ENCODE peak calls at places on chromosomes 2 and 18, in ten cellular contexts. One of them, this sample, is unnamed.

GRCh38 chr2:158518083-158518482 is 61.3 kb downstream of the PKP4 start:
- DNase-seq in astrocyte: no peak
- DNase-seq in fibroblast of the aortic adventitia: peak
- DNase-seq in OCI-LY7: no peak
- DNase-seq in fibroblast of mammary gland: peak
- DNase-seq in endodermal cell: no peak
- DNase-seq in CD8-positive, alpha-beta T cell: no peak
- DNase-seq in astrocyte of the cerebellum: no peak
- DNase-seq in left lung: no peak
- DNase-seq in Peyer's patch: no peak
- DNase-seq in this sample: no peak

GRCh38 chr2:121860033-121860810 is 104.8 kb downstream of the TSN start:
- DNase-seq in astrocyte: peak
- DNase-seq in fibroblast of the aortic adventitia: peak
- DNase-seq in OCI-LY7: no peak
- DNase-seq in fibroblast of mammary gland: peak
- DNase-seq in endodermal cell: no peak
- DNase-seq in CD8-positive, alpha-beta T cell: no peak
- DNase-seq in astrocyte of the cerebellum: no peak
- DNase-seq in left lung: no peak
- DNase-seq in Peyer's patch: no peak
- DNase-seq in this sample: no peak

GRCh38 chr2:209138079-209138478 is 285.8 kb upstream of the MAP2 start:
- DNase-seq in astrocyte: no peak
- DNase-seq in fibroblast of the aortic adventitia: no peak
- DNase-seq in OCI-LY7: no peak
- DNase-seq in fibroblast of mammary gland: no peak
- DNase-seq in endodermal cell: peak
- DNase-seq in CD8-positive, alpha-beta T cell: no peak
- DNase-seq in astrocyte of the cerebellum: no peak
- DNase-seq in left lung: no peak
- DNase-seq in Peyer's patch: no peak
- DNase-seq in this sample: no peak

GRCh38 chr2:133951209-133951608 is 302.7 kb upstream of the MGAT5 start:
- DNase-seq in astrocyte: no peak
- DNase-seq in fibroblast of the aortic adventitia: no peak
- DNase-seq in OCI-LY7: no peak
- DNase-seq in fibroblast of mammary gland: no peak
- DNase-seq in endodermal cell: no peak
- DNase-seq in CD8-positive, alpha-beta T cell: no peak
- DNase-seq in astrocyte of the cerebellum: no peak
- DNase-seq in left lung: no peak
- DNase-seq in Peyer's patch: no peak
- DNase-seq in this sample: no peak

GRCh38 chr2:104406273-104406726 is 447.6 kb upstream of the POU3F3 start:
- DNase-seq in astrocyte: peak
- DNase-seq in fibroblast of the aortic adventitia: no peak
- DNase-seq in OCI-LY7: no peak
- DNase-seq in fibroblast of mammary gland: peak
- DNase-seq in endodermal cell: no peak
- DNase-seq in CD8-positive, alpha-beta T cell: no peak
- DNase-seq in astrocyte of the cerebellum: peak
- DNase-seq in left lung: no peak
- DNase-seq in Peyer's patch: no peak
- DNase-seq in this sample: no peak

GRCh38 chr2:234135750-234136221 is 85.3 kb downstream of the SPP2 start:
- DNase-seq in astrocyte: peak
- DNase-seq in fibroblast of the aortic adventitia: peak
- DNase-seq in OCI-LY7: peak
- DNase-seq in fibroblast of mammary gland: peak
- DNase-seq in endodermal cell: peak
- DNase-seq in CD8-positive, alpha-beta T cell: peak
- DNase-seq in astrocyte of the cerebellum: peak
- DNase-seq in left lung: peak
- DNase-seq in Peyer's patch: peak
- DNase-seq in this sample: peak

GRCh38 chr2:239311132-239312040 is 89.4 kb downstream of the HDAC4 start:
- DNase-seq in astrocyte: no peak
- DNase-seq in fibroblast of the aortic adventitia: no peak
- DNase-seq in OCI-LY7: no peak
- DNase-seq in fibroblast of mammary gland: peak
- DNase-seq in endodermal cell: peak
- DNase-seq in CD8-positive, alpha-beta T cell: peak
- DNase-seq in astrocyte of the cerebellum: no peak
- DNase-seq in left lung: no peak
- DNase-seq in Peyer's patch: no peak
- DNase-seq in this sample: no peak

GRCh38 chr18:76697441-76697901 is 124.9 kb upstream of the ZNF236 start:
- DNase-seq in astrocyte: peak
- DNase-seq in fibroblast of the aortic adventitia: peak
- DNase-seq in OCI-LY7: no peak
- DNase-seq in fibroblast of mammary gland: peak
- DNase-seq in endodermal cell: no peak
- DNase-seq in CD8-positive, alpha-beta T cell: no peak
- DNase-seq in astrocyte of the cerebellum: no peak
- DNase-seq in left lung: no peak
- DNase-seq in Peyer's patch: no peak
- DNase-seq in this sample: no peak

GRCh38 chr2:239774933-239775622 is 250.1 kb downstream of the NDUFA10 start:
- DNase-seq in astrocyte: no peak
- DNase-seq in fibroblast of the aortic adventitia: no peak
- DNase-seq in OCI-LY7: no peak
- DNase-seq in fibroblast of mammary gland: no peak
- DNase-seq in endodermal cell: peak
- DNase-seq in CD8-positive, alpha-beta T cell: no peak
- DNase-seq in astrocyte of the cerebellum: no peak
- DNase-seq in left lung: no peak
- DNase-seq in Peyer's patch: no peak
- DNase-seq in this sample: no peak

GRCh38 chr2:47016172-47016913 is 100.7 kb upstream of the MCFD2 start:
- DNase-seq in astrocyte: peak
- DNase-seq in fibroblast of the aortic adventitia: peak
- DNase-seq in OCI-LY7: no peak
- DNase-seq in fibroblast of mammary gland: peak
- DNase-seq in endodermal cell: peak
- DNase-seq in CD8-positive, alpha-beta T cell: no peak
- DNase-seq in astrocyte of the cerebellum: peak
- DNase-seq in left lung: peak
- DNase-seq in Peyer's patch: no peak
- DNase-seq in this sample: no peak

GRCh38 chr2:9843229-9844035 is at the start of gene TAF1B:
- DNase-seq in astrocyte: peak
- DNase-seq in fibroblast of the aortic adventitia: peak
- DNase-seq in OCI-LY7: peak
- DNase-seq in fibroblast of mammary gland: peak
- DNase-seq in endodermal cell: peak
- DNase-seq in CD8-positive, alpha-beta T cell: peak
- DNase-seq in astrocyte of the cerebellum: peak
- DNase-seq in left lung: peak
- DNase-seq in Peyer's patch: peak
- DNase-seq in this sample: peak

GRCh38 chr2:227597993-227598392 is 700 bp upstream of the SCYGR2 start:
- DNase-seq in astrocyte: peak
- DNase-seq in fibroblast of the aortic adventitia: no peak
- DNase-seq in OCI-LY7: no peak
- DNase-seq in fibroblast of mammary gland: no peak
- DNase-seq in endodermal cell: peak
- DNase-seq in CD8-positive, alpha-beta T cell: no peak
- DNase-seq in astrocyte of the cerebellum: no peak
- DNase-seq in left lung: no peak
- DNase-seq in Peyer's patch: no peak
- DNase-seq in this sample: no peak

GRCh38 chr2:96115631-96116423 is 544 bp downstream of the ADRA2B start:
- DNase-seq in astrocyte: no peak
- DNase-seq in fibroblast of the aortic adventitia: no peak
- DNase-seq in OCI-LY7: no peak
- DNase-seq in fibroblast of mammary gland: no peak
- DNase-seq in endodermal cell: no peak
- DNase-seq in CD8-positive, alpha-beta T cell: no peak
- DNase-seq in astrocyte of the cerebellum: no peak
- DNase-seq in left lung: peak
- DNase-seq in Peyer's patch: peak
- DNase-seq in this sample: no peak

GRCh38 chr2:6865346-6866238 is at the start of gene CMPK2:
- DNase-seq in astrocyte: peak
- DNase-seq in fibroblast of the aortic adventitia: peak
- DNase-seq in OCI-LY7: peak
- DNase-seq in fibroblast of mammary gland: peak
- DNase-seq in endodermal cell: peak
- DNase-seq in CD8-positive, alpha-beta T cell: peak
- DNase-seq in astrocyte of the cerebellum: peak
- DNase-seq in left lung: peak
- DNase-seq in Peyer's patch: peak
- DNase-seq in this sample: peak
- TF ChIP-seq CTCF in astrocyte: no peak
- TF ChIP-seq CTCF in fibroblast of the aortic adventitia: no peak
- TF ChIP-seq CTCF in OCI-LY7: peak
- TF ChIP-seq CTCF in fibroblast of mammary gland: no peak
- TF ChIP-seq CTCF in endodermal cell: peak
- TF ChIP-seq CTCF in CD8-positive, alpha-beta T cell: peak
- TF ChIP-seq CTCF in astrocyte of the cerebellum: no peak
- TF ChIP-seq CTCF in left lung: peak
- TF ChIP-seq CTCF in Peyer's patch: peak
- TF ChIP-seq CTCF in this sample: peak

GRCh38 chr2:43751476-43751875 is 22.4 kb upstream of the DYNC2LI1 start:
- DNase-seq in astrocyte: no peak
- DNase-seq in fibroblast of the aortic adventitia: no peak
- DNase-seq in OCI-LY7: no peak
- DNase-seq in fibroblast of mammary gland: no peak
- DNase-seq in endodermal cell: no peak
- DNase-seq in CD8-positive, alpha-beta T cell: no peak
- DNase-seq in astrocyte of the cerebellum: no peak
- DNase-seq in left lung: no peak
- DNase-seq in Peyer's patch: no peak
- DNase-seq in this sample: no peak
- H3K4me3 ChIP-seq in astrocyte: no peak
- H3K4me3 ChIP-seq in fibroblast of the aortic adventitia: no peak
- H3K4me3 ChIP-seq in OCI-LY7: no peak
- H3K4me3 ChIP-seq in fibroblast of mammary gland: no peak
- H3K4me3 ChIP-seq in endodermal cell: no peak
- H3K4me3 ChIP-seq in CD8-positive, alpha-beta T cell: no peak
- H3K4me3 ChIP-seq in astrocyte of the cerebellum: no peak
- H3K4me3 ChIP-seq in left lung: no peak
- H3K4me3 ChIP-seq in Peyer's patch: no peak
- H3K4me3 ChIP-seq in this sample: no peak

DNA sequence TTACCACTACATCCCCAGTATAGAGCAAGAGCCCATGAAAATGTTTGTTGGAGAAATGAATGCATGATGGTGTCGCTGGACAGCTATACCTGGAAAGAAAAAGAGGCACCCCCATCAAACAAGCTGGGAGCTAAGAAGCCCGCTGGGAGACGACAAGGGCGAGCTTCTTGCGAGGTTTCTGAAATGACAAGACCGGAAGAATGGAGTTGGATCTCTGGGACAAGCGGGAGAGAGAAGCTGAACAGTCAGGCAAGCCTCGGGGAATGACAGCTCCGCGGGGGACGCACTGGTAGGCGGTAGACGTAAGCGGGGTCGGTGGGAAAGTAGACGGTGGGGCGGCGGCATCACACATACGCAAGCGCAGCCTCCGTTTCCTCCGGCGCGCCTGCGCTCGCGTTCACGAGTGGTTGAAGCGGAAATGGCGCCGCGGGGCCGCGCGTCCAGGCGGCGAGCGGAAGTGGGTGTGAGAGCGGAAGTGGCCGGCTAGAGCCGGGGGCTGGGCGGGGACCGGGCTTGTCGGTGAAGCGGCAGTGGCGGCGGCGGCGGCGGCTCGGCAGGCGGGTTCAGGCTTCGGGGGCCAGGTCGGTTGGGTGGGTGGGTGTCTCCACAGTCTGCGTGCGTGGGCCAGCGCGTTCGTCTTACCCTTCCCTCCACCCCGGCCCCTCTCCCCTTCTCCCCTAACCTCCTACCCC is at the start of gene ARPC2:
- DNase-seq in astrocyte: peak
- DNase-seq in fibroblast of the aortic adventitia: peak
- DNase-seq in OCI-LY7: peak
- DNase-seq in fibroblast of mammary gland: peak
- DNase-seq in endodermal cell: peak
- DNase-seq in CD8-positive, alpha-beta T cell: peak
- DNase-seq in astrocyte of the cerebellum: peak
- DNase-seq in left lung: peak
- DNase-seq in Peyer's patch: peak
- DNase-seq in this sample: peak
- TF ChIP-seq CTCF in astrocyte: no peak
- TF ChIP-seq CTCF in fibroblast of the aortic adventitia: no peak
- TF ChIP-seq CTCF in OCI-LY7: no peak
- TF ChIP-seq CTCF in fibroblast of mammary gland: no peak
- TF ChIP-seq CTCF in endodermal cell: no peak
- TF ChIP-seq CTCF in CD8-positive, alpha-beta T cell: no peak
- TF ChIP-seq CTCF in astrocyte of the cerebellum: no peak
- TF ChIP-seq CTCF in left lung: peak
- TF ChIP-seq CTCF in Peyer's patch: no peak
- TF ChIP-seq CTCF in this sample: no peak

GRCh38 chr2:197498627-197498936 is 1.1 kb downstream of the HSPD1 start:
- DNase-seq in astrocyte: no peak
- DNase-seq in fibroblast of the aortic adventitia: no peak
- DNase-seq in OCI-LY7: no peak
- DNase-seq in fibroblast of mammary gland: no peak
- DNase-seq in endodermal cell: no peak
- DNase-seq in CD8-positive, alpha-beta T cell: no peak
- DNase-seq in astrocyte of the cerebellum: no peak
- DNase-seq in left lung: no peak
- DNase-seq in Peyer's patch: no peak
- DNase-seq in this sample: no peak

GRCh38 chr2:197496695-197497094 is 2.9 kb downstream of the HSPD1 start:
- DNase-seq in astrocyte: no peak
- DNase-seq in fibroblast of the aortic adventitia: no peak
- DNase-seq in OCI-LY7: no peak
- DNase-seq in fibroblast of mammary gland: no peak
- DNase-seq in endodermal cell: no peak
- DNase-seq in CD8-positive, alpha-beta T cell: no peak
- DNase-seq in astrocyte of the cerebellum: no peak
- DNase-seq in left lung: no peak
- DNase-seq in Peyer's patch: no peak
- DNase-seq in this sample: no peak

GRCh38 chr2:197495433-197496134 is 4.1 kb downstream of the HSPD1 start:
- DNase-seq in astrocyte: no peak
- DNase-seq in fibroblast of the aortic adventitia: no peak
- DNase-seq in OCI-LY7: no peak
- DNase-seq in fibroblast of mammary gland: no peak
- DNase-seq in endodermal cell: no peak
- DNase-seq in CD8-positive, alpha-beta T cell: no peak
- DNase-seq in astrocyte of the cerebellum: no peak
- DNase-seq in left lung: no peak
- DNase-seq in Peyer's patch: no peak
- DNase-seq in this sample: no peak

GRCh38 chr2:197498937-197499593 is 575 bp downstream of the HSPD1 start:
- DNase-seq in astrocyte: peak
- DNase-seq in fibroblast of the aortic adventitia: peak
- DNase-seq in OCI-LY7: peak
- DNase-seq in fibroblast of mammary gland: peak
- DNase-seq in endodermal cell: peak
- DNase-seq in CD8-positive, alpha-beta T cell: peak
- DNase-seq in astrocyte of the cerebellum: no peak
- DNase-seq in left lung: peak
- DNase-seq in Peyer's patch: peak
- DNase-seq in this sample: peak

DNA sequence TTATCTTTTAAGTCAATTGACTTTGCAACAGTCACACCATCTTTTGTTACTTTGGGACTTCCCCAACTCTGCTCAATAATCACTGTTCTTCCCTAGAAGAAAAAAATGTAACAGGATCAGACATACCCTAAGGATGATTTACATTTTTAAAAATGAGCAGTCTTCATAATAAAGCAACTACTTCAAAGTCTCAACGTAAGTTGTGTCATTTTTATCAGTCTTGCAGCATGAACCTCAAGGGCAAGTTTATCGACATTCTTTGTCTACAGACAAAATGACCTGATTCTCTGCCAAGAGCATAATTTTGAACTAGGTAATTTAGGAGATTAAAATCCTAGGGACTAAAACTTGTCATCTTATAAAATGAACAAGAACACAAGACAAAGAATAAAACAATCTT is 2.3 kb downstream of the HSPD1 start:
- DNase-seq in astrocyte: no peak
- DNase-seq in fibroblast of the aortic adventitia: no peak
- DNase-seq in OCI-LY7: no peak
- DNase-seq in fibroblast of mammary gland: no peak
- DNase-seq in endodermal cell: no peak
- DNase-seq in CD8-positive, alpha-beta T cell: no peak
- DNase-seq in astrocyte of the cerebellum: no peak
- DNase-seq in left lung: no peak
- DNase-seq in Peyer's patch: no peak
- DNase-seq in this sample: no peak
- H3K4me3 ChIP-seq in astrocyte: peak
- H3K4me3 ChIP-seq in fibroblast of the aortic adventitia: no peak
- H3K4me3 ChIP-seq in OCI-LY7: peak
- H3K4me3 ChIP-seq in fibroblast of mammary gland: peak
- H3K4me3 ChIP-seq in endodermal cell: peak
- H3K4me3 ChIP-seq in CD8-positive, alpha-beta T cell: no peak
- H3K4me3 ChIP-seq in astrocyte of the cerebellum: no peak
- H3K4me3 ChIP-seq in left lung: peak
- H3K4me3 ChIP-seq in Peyer's patch: no peak
- H3K4me3 ChIP-seq in this sample: peak

This sample was measured in GM12865.